ENCODE peak calls at places on chromosomes 2 and 18, in four cellular contexts. U, Z, E and Y are unnamed samples.

GRCh38 chr2:9250498-9251153 is 44.0 kb downstream of the ASAP2 start:
- DNase-seq in Z (no peak), E (no peak), U (no peak), Y (no peak)

GRCh38 chr2:108575132-108575966 is 41.1 kb downstream of the LIMS1 start:
- DNase-seq in U (peak; percentile 70), Z (no peak), E (no peak), Y (no peak)

GRCh38 chr18:74190086-74190485 is 41.8 kb downstream of the TIMM21 start:
- DNase-seq in E (no peak), U (no peak), Z (no peak), Y (no peak)

GRCh38 chr18:7202119-7202680 is 28.7 kb upstream of the LRRC30 start:
- DNase-seq in Z (no peak), U (no peak), E (no peak), Y (peak; percentile 40)

GRCh38 chr2:111633139-111633538 is 250.9 kb downstream of the ANAPC1 start:
- DNase-seq in Z (no peak), U (no peak), E (no peak), Y (no peak)

GRCh38 chr18:3184275-3184963 is 35.3 kb downstream of the MYOM1 start:
- DNase-seq in Z (no peak), E (no peak), U (no peak), Y (no peak)

GRCh38 chr2:109247812-109248211 is 118.8 kb downstream of the SH3RF3 start:
- DNase-seq in E (no peak), Z (no peak), U (no peak), Y (no peak)

GRCh38 chr2:223042704-223043118 is 9.3 kb upstream of the KCNE4 start:
- DNase-seq in Z (peak; percentile 44), E (no peak), U (no peak), Y (no peak)

GRCh38 chr18:14907420-14907819 is 159.4 kb downstream of the ANKRD30B start:
- DNase-seq in E (no peak), Z (no peak), U (no peak), Y (no peak)

GRCh38 chr2:190340369-190340768 is 3.0 kb upstream of the INPP1 start:
- DNase-seq in E (peak; percentile 77), Z (peak; percentile 76), U (no peak), Y (no peak)

GRCh38 chr18:3703732-3704176 is 253.8 kb downstream of the TGIF1 start:
- DNase-seq in Z (peak; percentile 85), E (peak; percentile 41), U (no peak), Y (peak; percentile 57)

GRCh38 chr2:10329880-10330699 is 27.4 kb downstream of the HPCAL1 start:
- DNase-seq in Z (no peak), U (no peak), E (peak; percentile 78), Y (no peak)

GRCh38 chr2:13052547-13052946 is 335.8 kb downstream of the TRIB2 start:
- DNase-seq in E (no peak), Z (no peak), U (no peak), Y (no peak)

GRCh38 chr18:58572680-58573079 is 56.2 kb downstream of the ALPK2 start:
- DNase-seq in Z (no peak), U (no peak), E (no peak), Y (no peak)

GRCh38 chr2:86225581-86225980 is 26.3 kb downstream of the MRPL35 start:
- DNase-seq in U (peak; percentile 57), Z (no peak), E (no peak), Y (no peak)

GRCh38 chr2:10242451-10242850 is 60.3 kb upstream of the HPCAL1 start:
- DNase-seq in Z (no peak), E (no peak), U (no peak), Y (no peak)

GRCh38 chr2:143467011-143467410 is 337.8 kb downstream of the ARHGAP15 start:
- DNase-seq in U (no peak), Z (no peak), E (no peak), Y (no peak)

GRCh38 chr18:27143580-27144287 is 41.4 kb downstream of the CHST9 start:
- DNase-seq in Z (no peak), U (no peak), E (peak; percentile 60), Y (no peak)

GRCh38 chr2:106863387-106863786 is 22.6 kb downstream of the ST6GAL2 start:
- DNase-seq in Z (no peak), U (no peak), E (no peak), Y (no peak)

GRCh38 chr2:100292022-100292580 is 30.2 kb downstream of the LONRF2 start:
- DNase-seq in U (no peak), Z (peak; percentile 96), E (peak; percentile 14), Y (peak; percentile 56)

GRCh38 chr18:35371412-35372195 is 5.5 kb downstream of the ZNF396 start:
- DNase-seq in U (no peak), Z (no peak), E (no peak), Y (no peak)

GRCh38 chr2:221716434-221717303 is 144.6 kb upstream of the EPHA4 start:
- DNase-seq in E (no peak), U (no peak), Z (no peak), Y (no peak)

GRCh38 chr18:41842886-41843285 is 112.1 kb upstream of the PIK3C3 start:
- DNase-seq in E (no peak), U (no peak), Z (no peak), Y (no peak)

GRCh38 chr2:64204006-64204632 is 59.9 kb upstream of the PELI1 start:
- DNase-seq in E (no peak), U (peak; percentile 88), Z (no peak), Y (no peak)

GRCh38 chr2:32937602-32938450 is 8.9 kb upstream of the LTBP1 start:
- DNase-seq in Z (peak; percentile 41), E (no peak), U (no peak), Y (no peak)

GRCh38 chr2:16101196-16101595 is 160.8 kb downstream of the MYCN start:
- DNase-seq in Z (no peak), E (no peak), U (no peak), Y (no peak)

GRCh38 chr2:11628675-11629074 is 41.3 kb downstream of the NTSR2 start:
- DNase-seq in U (no peak), Z (no peak), E (no peak), Y (no peak)

GRCh38 chr2:216621292-216621691 is 11.9 kb upstream of the IGFBP2 start:
- DNase-seq in Z (no peak), E (no peak), U (no peak), Y (no peak)

GRCh38 chr18:34297287-34297686 is 72.6 kb upstream of the NOL4 start:
- DNase-seq in E (no peak), U (no peak), Z (no peak), Y (no peak)

GRCh38 chr2:30625600-30626208 is 178.7 kb downstream of the LCLAT1 start:
- DNase-seq in U (no peak), Z (no peak), E (no peak), Y (no peak)
- TF ChIP-seq MXI1 in U (no peak), Z (no peak), E (no peak), Y (no peak)

GRCh38 chr2:203782262-203782976 is 76.0 kb downstream of the CD28 start:
- DNase-seq in E (peak; percentile 78), Z (peak; percentile 44), U (no peak), Y (peak; percentile 71)
- TF ChIP-seq TAF1 in E (no peak), Z (no peak), U (no peak), Y (no peak)

DNA sequence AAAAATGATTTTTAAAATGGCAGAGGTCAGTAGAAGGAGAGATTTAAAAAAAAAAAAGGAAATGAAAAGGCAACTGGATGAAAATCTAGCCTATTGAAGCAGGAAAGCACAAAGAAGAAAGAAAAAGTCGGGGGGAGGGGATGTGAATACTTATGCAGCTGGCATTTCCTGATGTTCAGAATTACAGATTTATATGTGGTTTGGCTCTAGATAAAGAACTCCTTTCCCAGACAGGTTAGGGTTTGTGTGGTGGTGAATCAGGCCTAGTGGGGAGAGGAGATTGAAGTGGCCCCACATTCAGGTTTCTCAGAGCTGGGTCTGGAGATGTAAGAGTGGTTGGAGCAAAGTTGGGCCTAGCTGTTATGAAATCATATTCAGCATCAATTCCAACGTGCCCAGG is 394.4 kb downstream of the FIGN start:
- DNase-seq in U (no peak), Z (no peak), E (no peak), Y (no peak)
- TF ChIP-seq MXI1 in U (no peak), Z (no peak), E (no peak), Y (no peak)

GRCh38 chr2:240358080-240358479 is 77.4 kb upstream of the GPC1 start:
- DNase-seq in U (no peak), Z (no peak), E (no peak), Y (peak; percentile 22)
- TF ChIP-seq TAF1 in U (no peak), Z (no peak), E (no peak), Y (no peak)